ENCODE peak calls at places on chromosomes 5 and 9, in four cellular contexts. One of them, this sample, is unnamed.

GRCh38 chr5:168879929-168880328 is 300.8 kb upstream of the PANK3 start:
- DNase-seq in C1 segment of cervical spinal cord: no peak
- DNase-seq in substantia nigra: no peak
- DNase-seq in ACHN: no peak
- DNase-seq in this sample: no peak

GRCh38 chr5:178826216-178826615 is 33.5 kb upstream of the ZNF354B start:
- DNase-seq in substantia nigra: no peak
- DNase-seq in C1 segment of cervical spinal cord: no peak
- DNase-seq in ACHN: no peak
- DNase-seq in this sample: no peak

GRCh38 chr9:120377268-120378150 is 202.5 kb downstream of the CDK5RAP2 start:
- DNase-seq in substantia nigra: no peak
- DNase-seq in ACHN: no peak
- DNase-seq in C1 segment of cervical spinal cord: no peak
- DNase-seq in this sample: no peak

GRCh38 chr5:154445422-154446182 is at the start of gene SAP30L:
- DNase-seq in substantia nigra: peak; percentile 85
- DNase-seq in C1 segment of cervical spinal cord: peak; percentile 92
- DNase-seq in ACHN: peak; percentile 91
- DNase-seq in this sample: peak; percentile 91

GRCh38 chr5:92505925-92506324 is 1075.1 kb downstream of the NR2F1-AS1 start:
- DNase-seq in ACHN: peak; percentile 38
- DNase-seq in C1 segment of cervical spinal cord: no peak
- DNase-seq in substantia nigra: no peak
- DNase-seq in this sample: no peak

GRCh38 chr5:108101105-108101504 is 280.8 kb downstream of the FBXL17 start:
- DNase-seq in ACHN: no peak
- DNase-seq in C1 segment of cervical spinal cord: peak; percentile 27
- DNase-seq in substantia nigra: no peak
- DNase-seq in this sample: peak; percentile 72

GRCh38 chr5:79488775-79489174 is 25.2 kb downstream of the HOMER1 start:
- DNase-seq in ACHN: no peak
- DNase-seq in C1 segment of cervical spinal cord: no peak
- DNase-seq in substantia nigra: no peak
- DNase-seq in this sample: no peak

GRCh38 chr9:96619491-96620154 is at the start of gene CDC14B:
- DNase-seq in substantia nigra: peak; percentile 48
- DNase-seq in C1 segment of cervical spinal cord: peak; percentile 82
- DNase-seq in ACHN: peak; percentile 90
- DNase-seq in this sample: peak; percentile 81

GRCh38 chr5:135139397-135140134 is 105.5 kb upstream of the PITX1 start:
- DNase-seq in substantia nigra: no peak
- DNase-seq in ACHN: peak; percentile 42
- DNase-seq in C1 segment of cervical spinal cord: no peak
- DNase-seq in this sample: no peak

GRCh38 chr9:78127271-78128225 is 95.9 kb upstream of the GNAQ start:
- DNase-seq in C1 segment of cervical spinal cord: peak; percentile 79
- DNase-seq in ACHN: no peak
- DNase-seq in substantia nigra: no peak
- DNase-seq in this sample: peak; percentile 95

GRCh38 chr5:37005946-37006540 is 129.5 kb downstream of the NIPBL start:
- DNase-seq in C1 segment of cervical spinal cord: no peak
- DNase-seq in substantia nigra: no peak
- DNase-seq in ACHN: peak; percentile 29
- DNase-seq in this sample: peak; percentile 65

GRCh38 chr9:126464694-126465441 is 138.2 kb downstream of the MVB12B start:
- DNase-seq in ACHN: no peak
- DNase-seq in substantia nigra: no peak
- DNase-seq in C1 segment of cervical spinal cord: no peak
- DNase-seq in this sample: no peak

GRCh38 chr5:157520911-157521703 is 54.5 kb downstream of the ADAM19 start:
- DNase-seq in substantia nigra: no peak
- DNase-seq in C1 segment of cervical spinal cord: no peak
- DNase-seq in ACHN: no peak
- DNase-seq in this sample: no peak

GRCh38 chr5:84437673-84438315 is 53.1 kb upstream of the EDIL3 start:
- DNase-seq in C1 segment of cervical spinal cord: no peak
- DNase-seq in substantia nigra: no peak
- DNase-seq in ACHN: peak; percentile 72
- DNase-seq in this sample: no peak

GRCh38 chr5:84381501-84382362 is 2.9 kb downstream of the EDIL3 start:
- DNase-seq in ACHN: peak; percentile 30
- DNase-seq in substantia nigra: no peak
- DNase-seq in C1 segment of cervical spinal cord: no peak
- DNase-seq in this sample: no peak

GRCh38 chr5:66546541-66546940 is 49.7 kb upstream of the MAST4 start:
- DNase-seq in ACHN: no peak
- DNase-seq in C1 segment of cervical spinal cord: no peak
- DNase-seq in substantia nigra: no peak
- DNase-seq in this sample: no peak

GRCh38 chr5:66621146-66621545 is 25.0 kb downstream of the MAST4 start:
- DNase-seq in C1 segment of cervical spinal cord: no peak
- DNase-seq in ACHN: no peak
- DNase-seq in substantia nigra: no peak
- DNase-seq in this sample: no peak

GRCh38 chr5:66993448-66993847 is 203.2 kb downstream of the CD180 start:
- DNase-seq in ACHN: no peak
- DNase-seq in substantia nigra: no peak
- DNase-seq in C1 segment of cervical spinal cord: no peak
- DNase-seq in this sample: no peak

GRCh38 chr5:94849821-94850736 is 231.6 kb downstream of the SLF1 start:
- DNase-seq in ACHN: peak; percentile 28
- DNase-seq in substantia nigra: no peak
- DNase-seq in C1 segment of cervical spinal cord: no peak
- DNase-seq in this sample: peak; percentile 71

GRCh38 chr5:172872997-172873491 is 39.0 kb downstream of the ERGIC1 start:
- DNase-seq in C1 segment of cervical spinal cord: peak; percentile 46
- DNase-seq in substantia nigra: no peak
- DNase-seq in ACHN: no peak
- DNase-seq in this sample: peak; percentile 12

GRCh38 chr5:128276537-128277216 is 193.1 kb downstream of the SLC12A2 start:
- DNase-seq in ACHN: no peak
- DNase-seq in C1 segment of cervical spinal cord: no peak
- DNase-seq in substantia nigra: no peak
- DNase-seq in this sample: no peak

GRCh38 chr9:83449166-83449565 is 89.0 kb downstream of the FRMD3 start:
- DNase-seq in C1 segment of cervical spinal cord: no peak
- DNase-seq in substantia nigra: no peak
- DNase-seq in ACHN: no peak
- DNase-seq in this sample: no peak

GRCh38 chr5:19855031-19855430 is 133.0 kb downstream of the CDH18 start:
- DNase-seq in substantia nigra: no peak
- DNase-seq in C1 segment of cervical spinal cord: no peak
- DNase-seq in ACHN: no peak
- DNase-seq in this sample: no peak